ENCODE peak calls at places on chromosomes 4 and X, in five cellular contexts. H is neural progenitor cell, M is psoas muscle, P is cardiac muscle cell, S is SK-N-SH. I is an unnamed sample. For H3K4me1, the result is how much of the 10 kb centered on the place peaks cover.

GRCh38 chrX:23503835-23504539 is 163.3 kb upstream of the PRDX4 start:
- DNase-seq in H (no peak), M (peak), P (peak), S (no peak), I (peak)

GRCh38 chr4:177125656-177126055 is 184.0 kb upstream of the NEIL3 start:
- DNase-seq in H (no peak), M (no peak), P (peak), S (no peak), I (no peak)

GRCh38 chrX:106692425-106693075 is 34.0 kb upstream of the RNF128 start:
- DNase-seq in H (no peak), M (no peak), P (no peak), S (no peak), I (no peak)

GRCh38 chr4:4866833-4867744 is 7.6 kb downstream of the MSX1 start:
- DNase-seq in H (peak), M (peak), P (peak), S (peak), I (no peak)

GRCh38 chr4:137283737-137284136 is 248.6 kb downstream of the PCDH18 start:
- DNase-seq in H (no peak), M (no peak), P (peak), S (peak), I (no peak)

GRCh38 chr4:82905205-82905604 is 4.7 kb downstream of the THAP9 start:
- DNase-seq in H (no peak), M (no peak), P (peak), S (no peak), I (no peak)

GRCh38 chr4:126071346-126072333 is 756.9 kb downstream of the FAT4 start:
- DNase-seq in H (no peak), M (no peak), P (peak), S (peak), I (no peak)

GRCh38 chr4:54941994-54942552 is 183.3 kb downstream of the KDR start:
- DNase-seq in H (peak), M (peak), P (peak), S (no peak), I (peak)

GRCh38 chr4:146450524-146450923 is 71.2 kb downstream of the SLC10A7 start:
- DNase-seq in H (no peak), M (no peak), P (peak), S (no peak), I (no peak)

GRCh38 chr4:20158195-20158594 is 93.5 kb upstream of the SLIT2 start:
- DNase-seq in H (no peak), M (no peak), P (no peak), S (no peak), I (no peak)

GRCh38 chr4:89661490-89661889 is 175.5 kb downstream of the SNCA start:
- DNase-seq in H (peak), M (no peak), P (peak), S (no peak), I (no peak)

GRCh38 chrX:134669378-134670098 is 11.3 kb upstream of the PLAC1 start:
- DNase-seq in H (no peak), M (peak), P (peak), S (peak), I (peak)
- H3K4me3 ChIP-seq in H (no peak), M (no peak), P (no peak), S (no peak), I (no peak)

GRCh38 chr4:153095448-153096204 is 108.6 kb upstream of the TRIM2 start:
- DNase-seq in H (no peak), M (no peak), P (no peak), S (no peak), I (no peak)
- H3K4me1 ChIP-seq in H (under half), M (under half), P (under half), S (under half), I (under half)

GRCh38 chr4:53702334-53703266 is 111.3 kb upstream of the LNX1 start:
- DNase-seq in H (peak), M (peak), P (peak), S (peak), I (peak)
- H3K27ac ChIP-seq in H (no peak), M (peak), P (no peak), S (peak), I (peak)

GRCh38 chr4:169440446-169440845 is 169.7 kb upstream of the SH3RF1 start:
- DNase-seq in H (no peak), M (no peak), P (no peak), S (no peak), I (no peak)

GRCh38 chr4:169439244-169439643 is 168.5 kb upstream of the SH3RF1 start:
- DNase-seq in H (peak), M (no peak), P (peak), S (no peak), I (no peak)

GRCh38 chr4:169437299-169438047 is 166.7 kb upstream of the SH3RF1 start:
- DNase-seq in H (peak), M (no peak), P (no peak), S (no peak), I (no peak)

GRCh38 chr4:169438057-169438480 is 167.3 kb upstream of the SH3RF1 start:
- DNase-seq in H (no peak), M (no peak), P (no peak), S (no peak), I (no peak)

DNA sequence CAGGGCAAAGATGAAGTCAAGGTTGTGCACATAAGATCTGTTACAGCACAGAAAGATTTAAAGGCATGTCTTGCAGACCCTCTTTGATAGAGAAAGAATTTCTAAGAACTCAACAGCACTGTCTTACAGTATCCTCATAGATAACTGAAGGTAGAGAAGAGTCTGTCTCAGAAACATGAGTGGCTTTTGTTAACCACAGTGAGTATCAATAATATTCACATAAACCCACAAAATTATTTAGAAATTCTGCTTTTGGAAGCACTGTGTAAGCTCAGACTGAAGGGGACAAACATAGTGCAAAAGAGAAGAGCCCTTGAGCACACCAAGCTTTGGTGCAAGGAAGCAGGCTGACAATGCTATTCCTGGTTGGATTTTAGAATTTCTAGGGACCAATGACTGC is 166.0 kb upstream of the SH3RF1 start:
- DNase-seq in H (no peak), M (no peak), P (no peak), S (no peak), I (no peak)
- H3K4me3 ChIP-seq in H (no peak), M (no peak), P (no peak), S (no peak), I (no peak)

GRCh38 chr4:8227771-8228318 is 28.8 kb downstream of the SH3TC1 start:
- DNase-seq in H (no peak), M (no peak), P (no peak), S (no peak), I (no peak)
- H3K4me1 ChIP-seq in H (under half), M (under half), P (under half), S (under half), I (under half)